ENCODE peak calls at places on chromosomes 2 and 18, in four cellular contexts. W is ascending aorta, I is right cardiac atrium, B is tibial nerve. K is an unnamed sample.

GRCh38 chr2:217248312-217248935 is 388.6 kb upstream of the TNP1 start:
- DNase-seq in W (peak), I (peak), B (peak), K (no peak)

GRCh38 chr2:46569061-46569560 is 89.7 kb downstream of the TMEM247 start:
- DNase-seq in W (no peak), B (no peak), I (no peak), K (no peak)

GRCh38 chr18:59787998-59788875 is 91.0 kb upstream of the CCBE1 start:
- DNase-seq in B (no peak), W (no peak), I (no peak), K (no peak)

GRCh38 chr18:57425096-57425495 is 10.1 kb upstream of the ONECUT2 start:
- DNase-seq in I (no peak), W (no peak), B (no peak), K (no peak)

GRCh38 chr2:200305797-200306718 is at the start of gene SPATS2L:
- DNase-seq in B (peak), I (peak), W (peak), K (peak)

GRCh38 chr2:201932511-201932910 is 101.1 kb upstream of the FZD7 start:
- DNase-seq in I (no peak), B (no peak), W (no peak), K (no peak)

GRCh38 chr18:40371673-40372072 is 1583.4 kb upstream of the PIK3C3 start:
- DNase-seq in B (no peak), I (no peak), W (no peak), K (no peak)

GRCh38 chr18:76465630-76466409 is 29.2 kb downstream of the ZNF516 start:
- DNase-seq in I (no peak), B (no peak), W (no peak), K (no peak)

GRCh38 chr2:241620419-241620769 is 16.6 kb downstream of the THAP4 start:
- DNase-seq in I (peak), B (no peak), W (no peak), K (no peak)

GRCh38 chr18:6203791-6204190 is 210.9 kb downstream of the L3MBTL4 start:
- DNase-seq in I (no peak), B (no peak), W (no peak), K (no peak)